ENCODE peak calls at places on chromosomes 11 and 22, in four cellular contexts. Z is HFF-Myc, L is hypothalamus, N is tibial artery. W is an unnamed sample.

GRCh38 chr11:34745209-34745608 is 124.3 kb downstream of the EHF start:
- DNase-seq in Z (no peak), L (no peak), N (no peak), W (no peak)

GRCh38 chr22:24521791-24522245 is 26.7 kb downstream of the UPB1 start:
- DNase-seq in Z (no peak), L (no peak), N (no peak), W (peak)

GRCh38 chr22:23675502-23676415 is 15.1 kb upstream of the RGL4 start:
- DNase-seq in Z (no peak), L (no peak), N (peak), W (no peak)

GRCh38 chr22:23713696-23714595 is 23.1 kb downstream of the RGL4 start:
- DNase-seq in Z (no peak), L (no peak), N (no peak), W (no peak)

GRCh38 chr22:49305215-49305965 is 522.3 kb downstream of the BRD1 start:
- DNase-seq in Z (no peak), L (peak), N (peak), W (no peak)

GRCh38 chr22:20319041-20319744 is 667 bp downstream of the DGCR6L start:
- DNase-seq in Z (no peak), L (no peak), N (no peak), W (no peak)

GRCh38 chr22:37032535-37033460 is 13.3 kb downstream of the MPST start:
- DNase-seq in Z (no peak), L (no peak), N (no peak), W (peak)

GRCh38 chr22:23065495-23066122 is 4.7 kb upstream of the GNAZ start:
- DNase-seq in Z (no peak), L (no peak), N (peak), W (no peak)

GRCh38 chr11:36352919-36353318 is 56.8 kb downstream of the PRR5L start:
- DNase-seq in Z (no peak), L (no peak), N (no peak), W (no peak)